ENCODE peak calls at places on chromosome 19, in five cellular contexts. One of them, this sample, is unnamed.

GRCh38 chr19:41427647-41428480 is 690 bp upstream of the B3GNT8 start:
- DNase-seq in occipital lobe: peak; percentile 23
- DNase-seq in NCI-H1105: peak; percentile 48
- DNase-seq in GM23248: peak; percentile 60
- DNase-seq in M059J: no peak
- DNase-seq in this sample: no peak

GRCh38 chr19:49398001-49398615 is 10.1 kb downstream of the KASH5 start:
- DNase-seq in occipital lobe: no peak
- DNase-seq in NCI-H1105: no peak
- DNase-seq in GM23248: no peak
- DNase-seq in M059J: no peak
- DNase-seq in this sample: no peak

GRCh38 chr19:6241680-6242079 is 38.1 kb downstream of the MLLT1 start:
- DNase-seq in occipital lobe: peak; percentile 80
- DNase-seq in NCI-H1105: peak; percentile 8
- DNase-seq in GM23248: no peak
- DNase-seq in M059J: no peak
- DNase-seq in this sample: no peak

GRCh38 chr19:11138659-11139526 is 16.7 kb downstream of the SPC24 start:
- DNase-seq in occipital lobe: peak; percentile 60
- DNase-seq in NCI-H1105: no peak
- DNase-seq in GM23248: peak; percentile 93
- DNase-seq in M059J: peak; percentile 95
- DNase-seq in this sample: peak; percentile 79

GRCh38 chr19:49499030-49499670 is 2.9 kb downstream of the RPS11 start:
- DNase-seq in occipital lobe: no peak
- DNase-seq in NCI-H1105: no peak
- DNase-seq in GM23248: no peak
- DNase-seq in M059J: no peak
- DNase-seq in this sample: no peak

GRCh38 chr19:44750713-44751112 is 2.2 kb downstream of the BCL3 start:
- DNase-seq in occipital lobe: no peak
- DNase-seq in NCI-H1105: no peak
- DNase-seq in GM23248: no peak
- DNase-seq in M059J: no peak
- DNase-seq in this sample: no peak

GRCh38 chr19:42143341-42144234 is 11.3 kb upstream of the POU2F2 start:
- DNase-seq in occipital lobe: no peak
- DNase-seq in NCI-H1105: no peak
- DNase-seq in GM23248: peak; percentile 60
- DNase-seq in M059J: peak; percentile 31
- DNase-seq in this sample: no peak

GRCh38 chr19:49113762-49114629 is at the start of gene LIN7B:
- DNase-seq in occipital lobe: peak; percentile 50
- DNase-seq in NCI-H1105: peak; percentile 74
- DNase-seq in GM23248: peak; percentile 89
- DNase-seq in M059J: peak; percentile 62
- DNase-seq in this sample: peak; percentile 85

GRCh38 chr19:43470288-43470687 is 4.9 kb upstream of the LYPD3 start:
- DNase-seq in occipital lobe: no peak
- DNase-seq in NCI-H1105: no peak
- DNase-seq in GM23248: peak; percentile 70
- DNase-seq in M059J: peak; percentile 91
- DNase-seq in this sample: no peak

GRCh38 chr19:29320611-29321010 is 107.7 kb upstream of the UQCRFS1 start:
- DNase-seq in occipital lobe: no peak
- DNase-seq in NCI-H1105: peak; percentile 27
- DNase-seq in GM23248: no peak
- DNase-seq in M059J: no peak
- DNase-seq in this sample: no peak

GRCh38 chr19:33377586-33378475 is 4.3 kb downstream of the CEBPG start:
- DNase-seq in occipital lobe: no peak
- DNase-seq in NCI-H1105: no peak
- DNase-seq in GM23248: peak; percentile 76
- DNase-seq in M059J: no peak
- DNase-seq in this sample: no peak

GRCh38 chr19:11848594-11849263 is at the start of gene ZNF439:
- DNase-seq in occipital lobe: peak; percentile 88
- DNase-seq in NCI-H1105: peak; percentile 92
- DNase-seq in GM23248: peak; percentile 93
- DNase-seq in M059J: peak; percentile 88
- DNase-seq in this sample: peak; percentile 90

GRCh38 chr19:6707658-6708018 is 12.8 kb downstream of the C3 start:
- DNase-seq in occipital lobe: no peak
- DNase-seq in NCI-H1105: no peak
- DNase-seq in GM23248: no peak
- DNase-seq in M059J: no peak
- DNase-seq in this sample: no peak

GRCh38 chr19:13024958-13025653 is 29.8 kb downstream of the NFIX start:
- DNase-seq in occipital lobe: no peak
- DNase-seq in NCI-H1105: peak; percentile 39
- DNase-seq in GM23248: peak; percentile 56
- DNase-seq in M059J: peak; percentile 59
- DNase-seq in this sample: no peak